ENCODE peak calls at places on chromosome 13, in four cellular contexts. Y is HCT116, O is GM12878, E is K562. R is an unnamed sample.

GRCh38 chr13:101211261-101211660 is 205.0 kb downstream of the NALCN start:
- ATAC-seq in Y (no peak), O (no peak), E (no peak), R (no peak)

GRCh38 chr13:50220938-50221337 is 205.7 kb downstream of the KCNRG start:
- ATAC-seq in Y (no peak), O (no peak), E (no peak), R (no peak)

GRCh38 chr13:102757006-102757405 is 16.6 kb downstream of the TEX30 start:
- ATAC-seq in Y (no peak), O (no peak), E (no peak), R (no peak)

GRCh38 chr13:43333176-43333575 is 309.8 kb downstream of the DNAJC15 start:
- ATAC-seq in Y (no peak), O (no peak), E (no peak), R (no peak)

GRCh38 chr13:99997702-99998219 is 16.2 kb downstream of the ZIC2 start:
- ATAC-seq in Y (no peak), O (no peak), E (no peak), R (peak)

GRCh38 chr13:51585696-51586095 is 1.4 kb downstream of the WDFY2 start:
- ATAC-seq in Y (no peak), O (peak), E (no peak), R (no peak)

GRCh38 chr13:79531542-79532239 is 50.7 kb downstream of the NDFIP2 start:
- ATAC-seq in Y (no peak), O (no peak), E (no peak), R (no peak)

GRCh38 chr13:27194895-27195764 is 23.5 kb upstream of the USP12 start:
- ATAC-seq in Y (peak), O (peak), E (peak), R (peak)

GRCh38 chr13:27161423-27161822 is 10.2 kb downstream of the USP12 start:
- ATAC-seq in Y (peak), O (peak), E (peak), R (peak)

GRCh38 chr13:113155201-113155600 is 3.2 kb upstream of the PROZ start:
- ATAC-seq in Y (no peak), O (no peak), E (no peak), R (no peak)

GRCh38 chr13:113151745-113152707 is 6.4 kb upstream of the PROZ start:
- ATAC-seq in Y (no peak), O (peak), E (peak), R (peak)

GRCh38 chr13:113155982-113156655 is 2.3 kb upstream of the PROZ start:
- ATAC-seq in Y (no peak), O (no peak), E (no peak), R (no peak)

GRCh38 chr13:113152894-113153809 is 5.3 kb upstream of the PROZ start:
- ATAC-seq in Y (peak), O (peak), E (peak), R (peak)

DNA sequence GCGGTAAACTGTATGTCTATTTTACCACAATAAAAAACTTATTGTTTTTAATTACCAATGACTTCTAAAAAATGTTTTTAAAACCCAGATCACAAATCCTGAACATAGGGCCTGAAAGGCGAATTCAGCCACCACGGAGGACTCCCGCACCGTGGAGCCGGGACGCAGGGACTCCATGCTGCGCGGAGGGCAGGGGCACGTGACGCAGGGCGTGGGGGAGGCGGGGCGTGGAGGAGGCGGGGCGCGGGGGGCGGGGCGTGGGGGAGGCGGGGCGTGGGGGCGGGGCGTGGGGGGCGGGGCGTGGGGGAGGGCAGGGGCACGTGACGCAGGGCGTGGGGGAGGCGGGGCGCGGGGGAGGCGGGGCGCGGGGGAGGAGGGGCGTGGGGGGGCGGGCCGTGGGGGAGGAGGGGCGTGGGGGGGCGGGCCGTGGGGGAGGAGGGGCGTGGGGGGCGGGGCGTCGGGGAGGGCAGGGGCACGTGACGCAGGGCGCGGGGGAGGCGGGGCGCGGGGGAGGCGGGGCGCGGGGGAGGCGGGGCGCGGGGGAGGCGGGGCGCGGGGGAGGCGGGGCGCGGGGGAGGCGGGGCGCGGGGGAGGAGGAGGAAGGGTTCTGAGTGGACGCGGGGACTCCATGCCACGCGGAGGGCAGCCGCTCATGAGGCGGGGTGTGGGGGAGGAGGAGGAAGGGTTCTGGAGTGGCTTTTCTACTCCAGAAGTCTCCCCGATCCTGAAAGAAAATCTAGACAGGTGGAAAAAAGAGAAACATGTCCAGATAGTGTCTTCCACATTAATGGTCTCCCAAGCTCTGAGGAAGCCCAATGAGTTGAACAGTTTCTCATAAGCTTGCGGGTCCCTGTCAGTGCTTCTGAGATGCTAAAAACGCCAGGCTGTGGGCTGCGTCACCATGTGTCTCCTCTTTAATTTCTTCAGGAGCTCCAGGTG is 4.4 kb upstream of the PROZ start:
- ATAC-seq in Y (peak), O (peak), E (peak), R (peak)
- TF ChIP-seq POLR2A in Y (peak), O (peak), E (peak), R (peak)

GRCh38 chr13:72544042-72544441 is 183.4 kb downstream of the MZT1 start:
- ATAC-seq in Y (no peak), O (no peak), E (no peak), R (no peak)
- TF ChIP-seq POLR2AphosphoS5 in Y (no peak), O (no peak), E (no peak), R (no peak)

GRCh38 chr13:98490195-98490771 is 86.6 kb downstream of the STK24 start:
- ATAC-seq in Y (no peak), O (no peak), E (no peak), R (peak)
- TF ChIP-seq POLR2A in Y (no peak), O (no peak), E (no peak), R (no peak)

DNA sequence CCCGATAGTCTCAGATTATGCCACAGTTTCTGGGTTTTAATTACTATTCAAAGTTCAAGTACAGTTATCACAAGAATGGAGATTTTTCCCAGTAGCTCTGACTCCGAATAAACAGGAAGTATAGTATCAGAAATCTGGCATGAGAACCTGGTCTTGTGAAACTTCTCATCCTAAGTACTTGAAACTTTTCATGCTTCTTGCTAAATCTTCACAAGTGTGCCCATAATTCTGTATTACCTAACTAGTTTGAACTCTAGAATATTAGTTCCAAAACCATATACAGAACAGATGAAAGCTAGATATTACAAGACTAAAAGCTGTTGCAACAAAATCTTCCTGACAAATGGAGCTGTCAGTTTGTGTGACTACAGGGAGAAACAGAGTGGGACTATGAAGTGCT is 70.5 kb upstream of the CSNK1A1L start:
- ATAC-seq in Y (no peak), O (no peak), E (no peak), R (peak)
- TF ChIP-seq POLR2AphosphoS5 in Y (no peak), O (no peak), E (no peak), R (peak)

GRCh38 chr13:45119990-45120864 is at the start of gene GTF2F2:
- ATAC-seq in Y (peak), O (peak), E (peak), R (peak)
- TF ChIP-seq POLR2A in Y (peak), O (peak), E (peak), R (no peak)

DNA sequence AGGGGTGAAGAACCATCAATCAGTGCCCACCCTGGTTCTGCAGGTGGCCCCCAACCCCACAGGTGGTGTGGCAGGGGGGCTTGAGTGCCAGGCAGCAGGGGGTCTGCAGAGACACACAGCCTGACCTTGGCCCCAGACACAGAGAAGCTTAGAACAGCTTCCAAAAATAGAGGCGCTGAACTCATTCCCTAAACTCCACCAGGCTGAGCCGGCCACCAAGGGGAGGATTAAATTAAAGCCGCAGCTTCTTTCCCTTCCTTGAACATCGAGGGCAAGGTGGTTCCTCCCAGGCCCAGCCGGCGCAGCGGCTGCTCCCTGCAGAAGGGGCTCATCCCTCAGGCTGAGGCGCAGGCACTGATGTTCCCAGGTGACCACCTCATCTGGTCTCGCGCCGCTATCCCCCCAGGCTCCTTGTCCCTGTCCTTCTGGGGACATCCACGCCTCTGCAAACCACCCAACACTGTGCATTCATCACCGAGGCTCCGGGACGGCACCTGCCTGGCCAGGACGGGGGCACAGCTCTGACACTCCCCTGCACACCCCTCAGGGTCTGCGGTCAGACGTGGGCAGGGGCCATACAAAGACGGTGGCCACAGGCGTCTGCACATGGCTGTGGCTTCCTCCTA is 30.8 kb downstream of the LAMP1 start:
- ATAC-seq in Y (no peak), O (peak), E (no peak), R (no peak)
- TF ChIP-seq POLR2AphosphoS5 in Y (no peak), O (no peak), E (no peak), R (no peak)

GRCh38 chr13:111177803-111178389 is 62.8 kb downstream of the ARHGEF7 start:
- ATAC-seq in Y (no peak), O (no peak), E (no peak), R (no peak)

GRCh38 chr13:111176421-111176820 is 61.3 kb downstream of the ARHGEF7 start:
- ATAC-seq in Y (no peak), O (no peak), E (no peak), R (no peak)

GRCh38 chr13:111178417-111178816 is 63.3 kb downstream of the ARHGEF7 start:
- ATAC-seq in Y (no peak), O (no peak), E (no peak), R (no peak)

GRCh38 chr13:111175948-111176347 is 60.8 kb downstream of the ARHGEF7 start:
- ATAC-seq in Y (no peak), O (no peak), E (peak), R (no peak)

DNA sequence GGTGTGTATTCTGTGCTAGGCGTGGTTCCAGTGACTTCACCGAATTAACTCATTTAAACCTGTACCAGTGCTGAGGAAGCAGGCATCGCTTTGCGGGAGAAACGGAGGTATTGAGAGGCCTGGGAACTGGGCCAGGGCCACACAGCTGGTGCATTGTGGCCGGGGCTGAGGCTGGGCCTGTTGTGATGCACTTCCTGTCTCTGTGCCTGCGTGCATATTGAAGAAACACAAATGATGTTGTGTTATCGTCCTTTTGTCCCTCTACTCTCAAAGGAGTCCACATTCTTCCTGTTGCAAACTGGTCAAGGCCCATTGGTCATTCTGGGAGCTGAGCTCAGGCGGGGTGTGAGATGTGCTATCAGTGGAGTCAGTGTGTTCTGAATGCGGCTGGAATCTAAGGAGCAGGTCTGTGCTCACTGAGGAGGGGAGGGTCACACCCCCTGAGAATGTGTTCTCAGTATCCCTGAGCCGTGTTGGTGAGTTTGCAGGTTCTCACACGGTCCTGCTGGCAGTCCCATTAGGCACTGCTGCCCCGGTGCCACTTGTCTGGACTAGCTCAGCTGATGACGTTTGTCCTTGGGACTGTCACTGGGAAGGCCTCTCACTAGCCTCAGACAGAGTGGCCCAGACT is 62.1 kb downstream of the ARHGEF7 start:
- ATAC-seq in Y (no peak), O (peak), E (no peak), R (peak)
- TF ChIP-seq POLR2A in Y (no peak), O (peak), E (no peak), R (no peak)